ENCODE peak calls at places on chromosomes 11 and 22, in five cellular contexts. H is heart right ventricle, T is MM.1S, F is HCT116, E is body of pancreas. P is an unnamed sample. For H3K4me1, the result is how much of the 10 kb centered on the place peaks cover.

GRCh38 chr22:49354516-49355205 is 473.0 kb downstream of the BRD1 start:
- DNase-seq in T (no peak), H (no peak), F (no peak), E (no peak), P (peak)

GRCh38 chr11:2481253-2481652 is 36.4 kb downstream of the KCNQ1 start:
- DNase-seq in H (no peak), F (no peak), T (no peak), E (no peak), P (no peak)

GRCh38 chr11:34855021-34855753 is 61.0 kb downstream of the APIP start:
- DNase-seq in T (no peak), H (no peak), E (no peak), F (no peak), P (no peak)

GRCh38 chr11:83249445-83249844 is 36.7 kb downstream of the CCDC90B start:
- DNase-seq in T (no peak), E (no peak), F (no peak), H (no peak), P (no peak)

GRCh38 chr11:2309251-2310072 is 7.6 kb downstream of the TSPAN32 start:
- DNase-seq in F (no peak), T (no peak), E (no peak), H (no peak), P (no peak)

GRCh38 chr11:12675951-12676711 is 1.9 kb downstream of the TEAD1 start:
- DNase-seq in T (peak), E (no peak), H (no peak), F (no peak), P (peak)

GRCh38 chr11:114260483-114260882 is 35.7 kb upstream of the NNMT start:
- DNase-seq in F (no peak), E (peak), H (no peak), T (no peak), P (no peak)

GRCh38 chr11:128330203-128330602 is 257.2 kb downstream of the ETS1 start:
- DNase-seq in H (no peak), E (no peak), F (no peak), T (no peak), P (no peak)

GRCh38 chr22:17785185-17786184 is 11.2 kb upstream of the BID start:
- DNase-seq in F (peak), E (peak), T (peak), H (peak), P (peak)

GRCh38 chr11:107747622-107748021 is 35.8 kb upstream of the SLN start:
- DNase-seq in F (no peak), H (no peak), E (no peak), T (no peak), P (no peak)

GRCh38 chr11:71112454-71112853 is 139.9 kb downstream of the SHANK2 start:
- DNase-seq in E (no peak), H (no peak), T (no peak), F (no peak), P (no peak)

GRCh38 chr22:19120829-19121630 is 1.2 kb downstream of the DGCR2 start:
- DNase-seq in T (no peak), F (peak), E (peak), H (no peak), P (no peak)

GRCh38 chr11:37109205-37109585 is 511.2 kb upstream of the RAG2 start:
- DNase-seq in F (no peak), E (no peak), T (no peak), H (no peak), P (no peak)

GRCh38 chr11:37504925-37505324 is 906.9 kb upstream of the RAG2 start:
- DNase-seq in E (no peak), F (no peak), T (no peak), H (no peak), P (no peak)

GRCh38 chr22:22357024-22357868 is 112.7 kb downstream of the VPREB1 start:
- DNase-seq in H (peak), E (peak), F (peak), T (peak), P (peak)

GRCh38 chr11:81895258-81895657 is 838.4 kb downstream of the FAM181B start:
- DNase-seq in T (peak), F (no peak), E (no peak), H (no peak), P (no peak)

GRCh38 chr11:26651916-26652315 is 69.9 kb downstream of the SLC5A12 start:
- DNase-seq in H (no peak), T (no peak), E (no peak), F (no peak), P (no peak)

GRCh38 chr11:56885182-56885581 is 103.5 kb upstream of the OR5AK2 start:
- DNase-seq in T (no peak), E (peak), H (no peak), F (no peak), P (no peak)

GRCh38 chr11:126048198-126048597 is 14.5 kb downstream of the CDON start:
- DNase-seq in F (no peak), E (no peak), H (no peak), T (no peak), P (no peak)

GRCh38 chr22:31160328-31160978 is 471 bp downstream of the RNF185 start:
- DNase-seq in F (no peak), T (no peak), H (no peak), E (no peak), P (no peak)

GRCh38 chr22:44002324-44002723 is 21.8 kb upstream of the PARVB start:
- DNase-seq in E (no peak), F (no peak), T (no peak), H (no peak), P (no peak)

GRCh38 chr11:44972746-44973435 is 22.2 kb upstream of the TP53I11 start:
- DNase-seq in F (no peak), E (no peak), T (no peak), H (no peak), P (no peak)

GRCh38 chr11:2206291-2206690 is 34.7 kb upstream of the TH start:
- DNase-seq in T (no peak), E (peak), H (no peak), F (no peak), P (no peak)

GRCh38 chr11:69296890-69297224 is 2.9 kb downstream of the MYEOV start:
- DNase-seq in H (no peak), F (no peak), T (no peak), E (no peak), P (no peak)

GRCh38 chr11:110908401-110909106 is 196.3 kb upstream of the ARHGAP20 start:
- DNase-seq in H (no peak), F (no peak), T (no peak), E (no peak), P (peak)

GRCh38 chr11:20599424-20600346 is at the start of gene SLC6A5:
- DNase-seq in E (peak), F (no peak), H (peak), T (peak), P (peak)

GRCh38 chr11:6315811-6316425 is 4.4 kb downstream of the CAVIN3 start:
- DNase-seq in E (peak), T (peak), H (peak), F (peak), P (peak)

GRCh38 chr11:59822989-59823566 is 12.5 kb upstream of the MRPL16 start:
- DNase-seq in T (peak), F (peak), H (no peak), E (peak), P (peak)

GRCh38 chr22:22156716-22157499 is 87.7 kb upstream of the VPREB1 start:
- DNase-seq in E (peak), F (peak), T (peak), H (no peak), P (peak)

GRCh38 chr11:80873309-80873999 is 1432.6 kb upstream of the TENM4 start:
- DNase-seq in H (no peak), T (no peak), E (no peak), F (no peak), P (no peak)

GRCh38 chr22:39520874-39521857 is 804 bp downstream of the ATF4 start:
- DNase-seq in E (peak), H (peak), T (peak), F (no peak), P (peak)

GRCh38 chr22:26589367-26589844 is 526 bp downstream of the TPST2 start:
- DNase-seq in F (no peak), H (peak), T (no peak), E (peak), P (peak)

GRCh38 chr22:25364736-25365241 is 145.3 kb downstream of the CRYBB2 start:
- DNase-seq in F (no peak), T (no peak), E (no peak), H (no peak), P (no peak)

GRCh38 chr22:25365491-25366261 is 146.2 kb downstream of the CRYBB2 start:
- DNase-seq in E (no peak), H (peak), T (no peak), F (no peak), P (no peak)

GRCh38 chr22:25362883-25363240 is 143.4 kb downstream of the CRYBB2 start:
- DNase-seq in T (no peak), H (no peak), F (no peak), E (no peak), P (no peak)

GRCh38 chr22:25363474-25363873 is 144.0 kb downstream of the CRYBB2 start:
- DNase-seq in T (no peak), H (no peak), E (no peak), F (no peak), P (no peak)

DNA sequence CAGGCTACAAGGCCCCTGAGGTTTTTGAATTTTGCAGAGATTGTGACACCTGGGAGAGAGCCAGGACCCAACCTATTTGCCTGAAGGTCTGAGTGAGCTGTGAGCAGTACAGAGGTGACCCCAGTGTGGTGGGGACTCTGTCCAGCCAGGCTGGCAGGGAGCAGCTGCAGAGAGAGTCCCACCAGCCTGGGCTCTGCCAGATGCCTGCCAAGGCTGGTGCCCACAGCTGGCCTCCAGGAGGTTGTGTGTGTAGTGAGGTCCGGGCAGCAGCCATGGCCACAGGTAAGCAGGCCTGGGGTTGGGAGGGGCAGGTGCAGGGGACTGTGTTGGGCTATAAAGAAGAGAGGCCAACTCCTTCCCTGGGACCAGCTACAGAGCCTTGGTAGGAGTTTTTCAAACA is 144.8 kb downstream of the CRYBB2 start:
- DNase-seq in F (no peak), H (no peak), E (no peak), T (no peak), P (no peak)
- H3K4me1 ChIP-seq in F (under half), H (under half), E (under half), T (under half), P (under half)

GRCh38 chr11:74171630-74172465 is 759 bp downstream of the PPME1 start:
- DNase-seq in E (no peak), H (no peak), F (no peak), T (no peak), P (no peak)
- H3K4me1 ChIP-seq in E (under half), H (under half), F (under half), T (under half), P (under half)

GRCh38 chr11:118633319-118633690 is 25.9 kb downstream of the PHLDB1 start:
- DNase-seq in T (no peak), F (no peak), E (no peak), H (no peak), P (no peak)
- H3K4me1 ChIP-seq in T (under half), F (under half), E (under half), H (half or more), P (under half)

GRCh38 chr11:47991266-47991830 is 11.0 kb downstream of the PTPRJ start:
- DNase-seq in H (no peak), T (no peak), E (peak), F (no peak), P (peak)

GRCh38 chr11:47989779-47990178 is 9.4 kb downstream of the PTPRJ start:
- DNase-seq in H (no peak), T (no peak), E (no peak), F (no peak), P (no peak)

GRCh38 chr11:47992959-47993820 is 12.8 kb downstream of the PTPRJ start:
- DNase-seq in T (no peak), F (peak), H (no peak), E (no peak), P (no peak)

GRCh38 chr11:47994417-47994816 is 14.1 kb downstream of the PTPRJ start:
- DNase-seq in F (no peak), T (no peak), E (no peak), H (no peak), P (no peak)

DNA sequence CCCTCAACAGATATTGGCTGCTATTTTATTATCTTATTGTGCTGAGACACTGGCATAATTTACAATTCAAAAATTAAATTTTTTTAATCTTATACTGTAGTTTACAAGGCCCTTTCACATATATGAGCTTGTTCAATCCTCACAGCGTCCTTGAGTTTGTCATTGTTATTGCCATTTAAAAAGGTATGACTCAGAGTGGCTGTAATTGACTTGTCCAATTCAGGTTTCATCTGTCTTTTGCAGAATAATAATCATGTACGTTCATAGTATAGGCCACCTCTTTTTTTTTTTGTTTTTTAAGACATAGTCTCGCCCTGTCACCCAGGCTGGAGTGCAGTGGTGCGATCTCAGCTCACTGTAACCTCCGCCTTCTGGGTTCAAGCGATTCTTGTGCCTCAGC is 11.5 kb downstream of the PTPRJ start:
- DNase-seq in F (no peak), H (no peak), T (no peak), E (no peak), P (no peak)
- H3K4me1 ChIP-seq in F (half or more), H (half or more), T (under half), E (under half), P (half or more)

DNA sequence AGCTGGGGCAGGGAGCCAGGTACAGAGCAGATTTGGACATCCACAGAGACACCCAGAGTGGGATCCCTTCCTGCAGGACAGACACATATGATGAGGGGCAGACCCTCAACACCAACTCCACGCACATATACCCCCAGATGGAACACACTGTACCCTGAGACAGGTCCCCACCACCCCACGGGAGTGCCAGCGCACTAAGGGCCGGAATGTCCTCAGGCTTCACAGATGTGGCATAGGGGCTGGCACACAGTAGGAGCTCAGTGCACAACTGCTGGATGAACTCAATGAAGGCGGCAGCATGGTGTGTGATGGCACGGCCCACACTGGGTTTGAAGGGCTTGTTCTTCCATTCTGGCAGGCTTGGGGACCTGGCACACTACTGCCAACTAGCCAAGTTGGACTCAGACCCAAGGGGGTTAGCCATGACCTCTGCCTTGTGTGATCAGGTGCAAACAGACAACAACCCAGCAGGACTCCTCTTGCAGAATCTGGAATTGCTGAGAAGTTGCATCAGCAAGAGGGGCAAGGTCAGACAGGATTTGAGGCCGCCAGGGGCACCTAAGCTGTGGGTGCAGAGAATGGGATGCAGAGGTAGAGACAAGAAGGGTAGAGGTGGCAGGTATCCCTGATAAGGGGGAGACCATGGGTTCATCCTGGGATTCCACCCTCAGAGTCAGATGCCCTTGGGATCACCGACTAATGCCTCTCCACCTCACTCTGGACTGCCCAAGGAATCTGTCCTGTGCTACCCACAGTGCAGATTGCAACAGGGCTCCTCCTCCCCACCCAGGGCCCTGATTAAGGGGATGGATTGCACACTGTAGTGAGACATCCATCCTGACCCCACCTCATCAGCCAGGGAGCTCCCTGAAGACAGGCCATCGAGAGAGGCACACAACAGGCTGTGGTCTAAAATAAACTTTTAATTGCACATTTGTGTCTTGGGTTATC is 2.4 kb downstream of the C22orf15 start:
- DNase-seq in E (no peak), H (no peak), F (no peak), T (no peak), P (no peak)
- H3K4me1 ChIP-seq in E (under half), H (under half), F (under half), T (under half), P (half or more)

GRCh38 chr11:3854660-3854976 is 846 bp upstream of the STIM1 start:
- DNase-seq in F (no peak), T (no peak), E (no peak), H (no peak), P (no peak)
- H3K4me1 ChIP-seq in F (under half), T (under half), E (under half), H (half or more), P (half or more)

GRCh38 chr11:33268945-33269567 is 11.9 kb downstream of the HIPK3 start:
- DNase-seq in E (no peak), H (no peak), F (no peak), T (no peak), P (no peak)
- H3K4me1 ChIP-seq in E (half or more), H (half or more), F (under half), T (under half), P (under half)